ENCODE peak calls at places on chromosome 18, in six cellular contexts. P is ovary; T is NCI-H524; A is Peyer's patch; M is stimulated activated CD8-positive, alpha-beta memory T cell treated with anti-CD3 and anti-CD28 coated beads, Interleukin-2, amount 100 ng/mL, for 1 hour; W is head of caudate nucleus. I is an unnamed sample.

GRCh38 chr18:78716581-78716980 is 263.0 kb upstream of the SALL3 start:
- DNase-seq in P (no peak), T (no peak), A (no peak), M (no peak), W (no peak), I (no peak)

GRCh38 chr18:22267697-22268096 is 98.3 kb downstream of the GATA6 start:
- DNase-seq in P (peak), T (no peak), A (no peak), M (no peak), W (no peak), I (no peak)

GRCh38 chr18:48943333-48943732 is 7.4 kb downstream of the SMAD7 start:
- DNase-seq in P (no peak), T (no peak), A (no peak), M (no peak), W (no peak), I (no peak)

GRCh38 chr18:65365245-65365955 is 385.4 kb upstream of the CDH7 start:
- DNase-seq in P (no peak), T (no peak), A (no peak), M (no peak), W (no peak), I (no peak)

GRCh38 chr18:29651121-29651675 is 1391.3 kb downstream of the DSC3 start:
- DNase-seq in P (no peak), T (no peak), A (no peak), M (no peak), W (no peak), I (no peak)

GRCh38 chr18:79384151-79384807 is 11.5 kb upstream of the NFATC1 start:
- DNase-seq in P (no peak), T (peak), A (no peak), M (no peak), W (no peak), I (peak)

GRCh38 chr18:37435150-37435872 is 130.3 kb downstream of the CELF4 start:
- DNase-seq in P (no peak), T (no peak), A (no peak), M (no peak), W (peak), I (no peak)

GRCh38 chr18:12293831-12294230 is 14.2 kb upstream of the TUBB6 start:
- DNase-seq in P (no peak), T (no peak), A (no peak), M (no peak), W (no peak), I (no peak)

GRCh38 chr18:33578371-33579146 is 540 bp downstream of the ASXL3 start:
- DNase-seq in P (peak), T (no peak), A (peak), M (no peak), W (peak), I (peak)

GRCh38 chr18:23784811-23785245 is 95.6 kb downstream of the LAMA3 start:
- DNase-seq in P (no peak), T (no peak), A (no peak), M (no peak), W (no peak), I (no peak)

GRCh38 chr18:48838921-48839818 is 111.6 kb downstream of the SMAD7 start:
- DNase-seq in P (peak), T (no peak), A (no peak), M (no peak), W (no peak), I (no peak)

GRCh38 chr18:77113361-77114069 is 19.1 kb downstream of the MBP start:
- DNase-seq in P (no peak), T (no peak), A (no peak), M (no peak), W (no peak), I (no peak)

GRCh38 chr18:23963443-23964185 is 50.9 kb upstream of the TTC39C start:
- DNase-seq in P (no peak), T (peak), A (no peak), M (no peak), W (no peak), I (no peak)

GRCh38 chr18:33560686-33561370 is 17.2 kb upstream of the ASXL3 start:
- DNase-seq in P (no peak), T (no peak), A (no peak), M (no peak), W (no peak), I (peak)

GRCh38 chr18:62152844-62153243 is 34.0 kb downstream of the PIGN start:
- DNase-seq in P (no peak), T (no peak), A (no peak), M (no peak), W (no peak), I (no peak)